ENCODE peak calls at places on chromosomes 4 and X, in five cellular contexts. One of them, this sample, is unnamed.

GRCh38 chr4:72951147-72951546 is 118.4 kb downstream of the COX18 start:
- DNase-seq in NAMALWA: no peak
- DNase-seq in T-helper 1 cell: no peak
- DNase-seq in amygdala: no peak
- DNase-seq in BJ: no peak
- DNase-seq in this sample: no peak

GRCh38 chr4:173924561-173924960 is 358.9 kb downstream of the FBXO8 start:
- DNase-seq in BJ: no peak
- DNase-seq in NAMALWA: no peak
- DNase-seq in T-helper 1 cell: no peak
- DNase-seq in amygdala: no peak
- DNase-seq in this sample: no peak

GRCh38 chr4:10157478-10158354 is 41.1 kb upstream of the WDR1 start:
- DNase-seq in NAMALWA: peak
- DNase-seq in BJ: no peak
- DNase-seq in amygdala: peak
- DNase-seq in T-helper 1 cell: no peak
- DNase-seq in this sample: peak

GRCh38 chr4:4762909-4763814 is 96.3 kb upstream of the MSX1 start:
- DNase-seq in BJ: peak
- DNase-seq in T-helper 1 cell: no peak
- DNase-seq in NAMALWA: no peak
- DNase-seq in amygdala: no peak
- DNase-seq in this sample: peak

GRCh38 chr4:106647451-106647850 is 278.9 kb upstream of the GIMD1 start:
- DNase-seq in amygdala: no peak
- DNase-seq in T-helper 1 cell: no peak
- DNase-seq in NAMALWA: no peak
- DNase-seq in BJ: no peak
- DNase-seq in this sample: no peak

GRCh38 chrX:11619426-11619825 is 46.3 kb downstream of the ARHGAP6 start:
- DNase-seq in T-helper 1 cell: no peak
- DNase-seq in amygdala: no peak
- DNase-seq in NAMALWA: no peak
- DNase-seq in BJ: no peak
- DNase-seq in this sample: no peak

GRCh38 chr4:104418313-104418712 is 76.4 kb downstream of the CXXC4 start:
- DNase-seq in NAMALWA: no peak
- DNase-seq in T-helper 1 cell: no peak
- DNase-seq in amygdala: no peak
- DNase-seq in BJ: no peak
- DNase-seq in this sample: no peak

GRCh38 chr4:119678761-119679160 is 50.2 kb upstream of the PDE5A start:
- DNase-seq in NAMALWA: no peak
- DNase-seq in BJ: no peak
- DNase-seq in T-helper 1 cell: no peak
- DNase-seq in amygdala: no peak
- DNase-seq in this sample: no peak

GRCh38 chr4:149135062-149135461 is 680.6 kb downstream of the IQCM start:
- DNase-seq in amygdala: no peak
- DNase-seq in NAMALWA: no peak
- DNase-seq in T-helper 1 cell: no peak
- DNase-seq in BJ: no peak
- DNase-seq in this sample: no peak

GRCh38 chr4:65007841-65008439 is 598.7 kb upstream of the TECRL start:
- DNase-seq in amygdala: no peak
- DNase-seq in NAMALWA: peak
- DNase-seq in T-helper 1 cell: no peak
- DNase-seq in BJ: no peak
- DNase-seq in this sample: no peak

GRCh38 chr4:95549246-95550138 is 719 bp upstream of the UNC5C start:
- DNase-seq in T-helper 1 cell: no peak
- DNase-seq in amygdala: no peak
- DNase-seq in NAMALWA: no peak
- DNase-seq in BJ: no peak
- DNase-seq in this sample: no peak

GRCh38 chr4:67101612-67102011 is 443.7 kb downstream of the CENPC start:
- DNase-seq in amygdala: no peak
- DNase-seq in NAMALWA: no peak
- DNase-seq in T-helper 1 cell: no peak
- DNase-seq in BJ: no peak
- DNase-seq in this sample: no peak

GRCh38 chr4:20984011-20984836 is 284.0 kb downstream of the PACRGL start:
- DNase-seq in NAMALWA: no peak
- DNase-seq in amygdala: no peak
- DNase-seq in T-helper 1 cell: no peak
- DNase-seq in BJ: no peak
- DNase-seq in this sample: no peak

GRCh38 chrX:81354954-81355353 is 153.1 kb downstream of the SH3BGRL start:
- DNase-seq in BJ: no peak
- DNase-seq in T-helper 1 cell: no peak
- DNase-seq in NAMALWA: no peak
- DNase-seq in amygdala: no peak
- DNase-seq in this sample: no peak

GRCh38 chr4:5220028-5220427 is 168.7 kb downstream of the STK32B start:
- DNase-seq in amygdala: no peak
- DNase-seq in NAMALWA: no peak
- DNase-seq in BJ: no peak
- DNase-seq in T-helper 1 cell: no peak
- DNase-seq in this sample: no peak

GRCh38 chrX:69457756-69458155 is 46.4 kb upstream of the NALF2 start:
- DNase-seq in T-helper 1 cell: no peak
- DNase-seq in BJ: no peak
- DNase-seq in amygdala: no peak
- DNase-seq in NAMALWA: no peak
- DNase-seq in this sample: no peak

GRCh38 chrX:10172867-10173266 is 16.1 kb downstream of the CLCN4 start:
- DNase-seq in NAMALWA: no peak
- DNase-seq in BJ: no peak
- DNase-seq in T-helper 1 cell: no peak
- DNase-seq in amygdala: no peak
- DNase-seq in this sample: no peak

GRCh38 chr4:102599455-102599854 is 98.3 kb downstream of the NFKB1 start:
- DNase-seq in T-helper 1 cell: no peak
- DNase-seq in NAMALWA: no peak
- DNase-seq in amygdala: no peak
- DNase-seq in BJ: no peak
- DNase-seq in this sample: no peak

GRCh38 chrX:21996872-21997271 is 35.3 kb upstream of the PHEX start:
- DNase-seq in NAMALWA: no peak
- DNase-seq in BJ: no peak
- DNase-seq in amygdala: no peak
- DNase-seq in T-helper 1 cell: no peak
- DNase-seq in this sample: peak

GRCh38 chr4:117156806-117157205 is 71.4 kb upstream of the TRAM1L1 start:
- DNase-seq in T-helper 1 cell: no peak
- DNase-seq in NAMALWA: no peak
- DNase-seq in amygdala: no peak
- DNase-seq in BJ: no peak
- DNase-seq in this sample: no peak

GRCh38 chr4:180057198-180057821 is 2185.9 kb upstream of the TENM3 start:
- DNase-seq in BJ: no peak
- DNase-seq in amygdala: no peak
- DNase-seq in NAMALWA: no peak
- DNase-seq in T-helper 1 cell: no peak
- DNase-seq in this sample: no peak

GRCh38 chr4:82450966-82451755 is 20.8 kb downstream of the ENOPH1 start:
- DNase-seq in NAMALWA: no peak
- DNase-seq in BJ: no peak
- DNase-seq in T-helper 1 cell: no peak
- DNase-seq in amygdala: no peak
- DNase-seq in this sample: no peak

GRCh38 chr4:127309360-127310095 is 323.2 kb upstream of the INTU start:
- DNase-seq in amygdala: no peak
- DNase-seq in BJ: no peak
- DNase-seq in T-helper 1 cell: no peak
- DNase-seq in NAMALWA: no peak
- DNase-seq in this sample: peak

GRCh38 chr4:39976945-39977488 is 694 bp downstream of the PDS5A start:
- DNase-seq in T-helper 1 cell: no peak
- DNase-seq in NAMALWA: peak
- DNase-seq in BJ: no peak
- DNase-seq in amygdala: peak
- DNase-seq in this sample: no peak